ENCODE peak calls at places on chromosomes 3 and 15, in six cellular contexts. E is fibroblast of mammary gland, J is esophagus squamous epithelium, B is left ventricle myocardium inferior, F is psoas muscle, U is astrocyte of the spinal cord. N is an unnamed sample.

GRCh38 chr15:75171408-75171807 is 30.3 kb upstream of the C15orf39 start:
- DNase-seq in J (no peak), B (no peak), E (peak; percentile 90), U (peak; percentile 83), F (no peak), N (no peak)

GRCh38 chr3:71428841-71429609 is 154.5 kb downstream of the FOXP1 start:
- DNase-seq in U (peak; percentile 59), B (peak; percentile 35), F (no peak), E (peak; percentile 50), J (no peak), N (no peak)

GRCh38 chr3:12661926-12662592 is 1.9 kb downstream of the RAF1 start:
- DNase-seq in B (no peak), U (no peak), J (no peak), F (no peak), E (no peak), N (no peak)

GRCh38 chr3:11155341-11156025 is 1.2 kb downstream of the HRH1 start:
- DNase-seq in U (peak; percentile 88), F (peak; percentile 79), E (peak; percentile 85), B (peak; percentile 67), J (no peak), N (peak; percentile 90)

GRCh38 chr3:158864492-158864891 is 62.6 kb downstream of the MFSD1 start:
- DNase-seq in U (no peak), F (no peak), J (no peak), E (no peak), B (no peak), N (no peak)

GRCh38 chr3:55669133-55669532 is 182.0 kb upstream of the WNT5A start:
- DNase-seq in B (no peak), F (no peak), E (no peak), J (no peak), U (no peak), N (no peak)

GRCh38 chr3:30970183-30970582 is 75.7 kb upstream of the GADL1 start:
- DNase-seq in E (peak; percentile 16), B (no peak), F (no peak), J (no peak), U (no peak), N (no peak)

GRCh38 chr3:53803816-53804545 is 42.2 kb downstream of the CHDH start:
- DNase-seq in E (no peak), U (no peak), B (no peak), F (no peak), J (no peak), N (no peak)

GRCh38 chr3:72953325-72953956 is 43.2 kb upstream of the PPP4R2 start:
- DNase-seq in B (no peak), J (no peak), E (peak; percentile 56), F (no peak), U (no peak), N (no peak)

GRCh38 chr3:112056451-112056929 is 22.0 kb downstream of the TMPRSS7 start:
- DNase-seq in B (no peak), J (no peak), U (peak; percentile 69), E (peak; percentile 73), F (no peak), N (no peak)

GRCh38 chr3:134607054-134608022 is 43.5 kb downstream of the KY start:
- DNase-seq in F (no peak), E (peak; percentile 37), B (no peak), J (no peak), U (no peak), N (no peak)

GRCh38 chr3:105413356-105413887 is 46.7 kb downstream of the ALCAM start:
- DNase-seq in B (no peak), U (no peak), E (no peak), F (no peak), J (no peak), N (no peak)

GRCh38 chr15:99057697-99058420 is 47.0 kb upstream of the SYNM start:
- DNase-seq in J (no peak), E (no peak), F (peak; percentile 62), U (no peak), B (peak; percentile 23), N (no peak)

GRCh38 chr3:22045882-22046281 is 294.9 kb upstream of the ZNF385D start:
- DNase-seq in J (no peak), F (no peak), U (no peak), B (no peak), E (no peak), N (no peak)

GRCh38 chr15:69843267-69843666 is 254.4 kb downstream of the TLE3 start:
- DNase-seq in F (no peak), J (no peak), B (no peak), E (no peak), U (no peak), N (no peak)

GRCh38 chr3:56303508-56303907 is 164.8 kb downstream of the ERC2 start:
- DNase-seq in J (no peak), E (peak; percentile 44), U (peak; percentile 65), F (no peak), B (no peak), N (no peak)

GRCh38 chr3:35946857-35947514 is 307.7 kb downstream of the ARPP21 start:
- DNase-seq in U (no peak), J (no peak), E (no peak), B (no peak), F (no peak), N (no peak)

GRCh38 chr3:192930585-192930984 is 12.9 kb upstream of the MB21D2 start:
- DNase-seq in B (no peak), F (no peak), U (no peak), E (no peak), J (no peak), N (no peak)

GRCh38 chr3:104286645-104287044 is 1080.1 kb upstream of the ALCAM start:
- DNase-seq in J (no peak), E (no peak), U (no peak), B (no peak), F (no peak), N (no peak)

GRCh38 chr3:104291878-104292277 is 1074.8 kb upstream of the ALCAM start:
- DNase-seq in F (no peak), U (peak; percentile 62), B (no peak), J (no peak), E (peak; percentile 11), N (no peak)

DNA sequence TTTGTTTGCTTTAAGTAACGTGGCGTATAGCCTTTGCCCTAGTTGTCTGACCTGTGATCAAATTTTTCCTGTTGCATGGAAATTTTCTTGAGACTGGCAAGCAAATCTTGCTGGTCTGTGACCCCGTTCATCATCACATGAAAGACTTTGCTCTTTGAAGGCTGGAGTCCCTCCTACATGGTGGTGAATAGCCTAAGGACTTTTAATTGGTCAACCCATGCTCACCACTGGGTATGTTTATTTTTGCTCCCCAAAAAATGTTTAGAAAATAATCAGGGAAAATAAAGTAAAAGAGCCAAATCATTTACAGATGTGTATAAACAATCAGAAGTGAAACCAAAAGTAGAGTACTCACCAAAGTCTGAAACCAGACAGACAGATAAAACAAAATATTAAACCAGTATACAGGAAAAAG is 1075.3 kb upstream of the ALCAM start:
- DNase-seq in F (no peak), J (no peak), U (peak; percentile 52), E (peak; percentile 19), B (no peak), N (no peak)
- H3K4me3 ChIP-seq in F (no peak overlapping the region), J (peak overlapping the region; percentile 39), U (peak overlapping the region; percentile 4), E (peak overlapping the region; percentile 0), B (peak overlapping the region; percentile 48), N (peak overlapping the region; percentile 30)

DNA sequence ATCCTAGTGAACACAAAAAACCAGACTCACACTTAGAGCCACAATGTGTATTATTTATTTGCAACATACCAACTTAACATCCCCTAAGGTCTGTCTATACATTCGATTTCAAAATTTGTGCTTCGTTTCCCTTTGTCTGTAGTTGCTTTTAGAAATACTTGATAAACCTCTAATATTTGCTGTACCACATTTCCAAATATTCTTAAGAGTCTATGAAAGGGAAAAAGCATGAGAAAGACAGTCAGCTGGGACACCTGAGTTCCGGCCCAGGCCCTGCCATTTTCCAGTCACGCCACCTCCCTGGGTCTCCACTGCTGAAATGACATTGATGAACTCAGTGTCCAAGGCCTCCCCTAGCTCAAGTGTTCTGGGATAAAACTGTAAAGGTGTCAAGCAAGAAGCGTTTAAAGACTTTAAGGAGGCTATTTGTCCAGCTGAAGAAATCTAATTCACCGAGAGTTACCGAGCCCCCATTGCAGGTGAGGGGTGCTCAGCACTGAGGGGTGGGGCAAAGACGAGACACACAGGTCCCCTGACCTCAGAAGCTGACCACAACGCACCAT is 26.6 kb downstream of the LRRC2 start:
- DNase-seq in F (no peak), U (no peak), J (no peak), E (no peak), B (no peak), N (no peak)
- H3K4me3 ChIP-seq in F (no peak overlapping the region), U (no peak overlapping the region), J (peak overlapping the region; percentile 18), E (no peak overlapping the region), B (no peak overlapping the region), N (no peak overlapping the region)

GRCh38 chr3:8278448-8278847 is 223.2 kb upstream of the LMCD1 start:
- DNase-seq in U (no peak), E (no peak), B (no peak), J (no peak), F (no peak), N (peak; percentile 54)

GRCh38 chr3:8283180-8283579 is 218.4 kb upstream of the LMCD1 start:
- DNase-seq in J (no peak), B (no peak), E (no peak), U (no peak), F (no peak), N (no peak)

GRCh38 chr3:8282541-8283165 is 219.0 kb upstream of the LMCD1 start:
- DNase-seq in E (peak; percentile 27), U (no peak), F (no peak), J (no peak), B (no peak), N (no peak)

GRCh38 chr3:8279476-8279875 is 222.1 kb upstream of the LMCD1 start:
- DNase-seq in F (no peak), U (no peak), E (no peak), J (no peak), B (no peak), N (no peak)

DNA sequence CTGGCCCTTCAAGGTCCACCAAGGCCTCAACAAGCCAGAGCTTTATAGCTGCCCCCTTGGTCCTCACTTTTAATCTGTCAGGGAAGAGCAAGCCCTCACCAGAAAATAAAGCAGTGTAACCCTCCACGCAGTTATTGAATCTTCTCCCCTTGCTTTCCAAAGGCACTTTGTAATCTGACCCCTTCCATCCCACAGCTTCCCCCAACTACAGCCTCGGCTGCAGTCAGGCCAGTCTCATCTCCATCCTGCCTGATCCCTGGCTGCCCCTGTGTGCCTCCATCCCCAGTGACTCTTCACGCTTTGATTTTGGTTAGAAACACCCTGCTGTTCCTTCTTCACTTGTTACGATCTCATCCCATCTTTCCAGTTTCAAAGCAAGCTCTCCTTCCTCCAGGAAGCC is 221.5 kb upstream of the LMCD1 start:
- DNase-seq in J (no peak), B (no peak), U (no peak), F (no peak), E (no peak), N (no peak)
- H3K4me3 ChIP-seq in J (no peak overlapping the region), B (no peak overlapping the region), U (no peak overlapping the region), F (no peak overlapping the region), E (no peak overlapping the region), N (no peak overlapping the region)

DNA sequence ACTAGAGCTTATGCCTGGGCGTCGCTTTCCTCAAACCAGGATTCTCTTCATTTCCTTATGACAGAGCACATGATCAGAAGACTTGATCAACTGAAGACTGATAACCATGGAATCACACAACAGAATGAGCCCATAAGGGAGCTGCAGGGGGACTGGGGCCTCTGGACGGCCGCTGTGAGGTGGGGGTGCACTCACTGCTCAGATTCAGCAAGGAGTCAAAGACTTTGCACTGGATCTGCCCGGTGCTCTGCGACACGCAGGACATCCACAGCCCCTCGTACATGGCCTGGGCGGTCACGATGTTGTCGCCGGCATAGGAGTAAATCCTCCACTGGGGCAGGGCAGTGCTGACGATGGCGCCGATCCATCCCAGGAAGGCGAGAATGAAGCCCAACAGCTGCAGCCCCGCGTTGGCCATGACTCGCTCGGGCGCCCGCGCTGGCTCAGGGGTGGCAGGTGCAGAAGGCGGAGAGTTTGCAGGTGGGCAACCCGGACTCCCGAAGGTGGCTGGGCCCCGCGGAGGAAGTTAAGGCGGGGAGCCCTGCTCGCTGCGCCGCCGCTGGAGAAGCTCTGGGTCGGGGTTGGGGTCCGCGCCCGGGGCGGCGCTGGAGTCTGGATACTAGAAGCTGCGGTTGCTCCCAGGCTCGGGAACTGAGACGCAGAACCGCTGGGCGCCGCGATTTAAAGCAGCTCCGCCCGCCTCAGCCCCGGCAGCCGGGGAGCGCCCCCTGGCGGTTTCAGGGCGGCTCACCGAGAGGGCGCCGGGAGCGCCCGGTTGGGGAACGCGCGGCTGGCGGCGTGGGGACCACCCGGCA is at the start of gene CLDN1:
- DNase-seq in U (peak; percentile 81), E (peak; percentile 64), B (peak; percentile 81), J (peak; percentile 2), F (peak; percentile 87), N (peak; percentile 64)
- H3K4me3 ChIP-seq in U (peak within 1 kb of the TSS; percentile 60), E (peak within 1 kb of the TSS; percentile 61), B (peak within 1 kb of the TSS; percentile 74), J (peak within 1 kb of the TSS; percentile 81), F (peak within 1 kb of the TSS; percentile 73), N (peak within 1 kb of the TSS; percentile 77)